ENCODE peak calls at places on chromosomes 12 and 14, in seven cellular contexts. D, Q, A, C, N, R and I are unnamed samples. For H3K4me1, the result is how much of the 10 kb centered on the place peaks cover.

GRCh38 chr12:116533343-116534248 is 25.6 kb upstream of the MAP1LC3B2 start:
- DNase-seq in N (peak), D (peak), R (peak), A (peak), Q (peak), C (peak), I (peak)

GRCh38 chr12:19894803-19895202 is 455.5 kb downstream of the AEBP2 start:
- DNase-seq in C (no peak), N (no peak), D (no peak), A (no peak), Q (no peak), R (no peak), I (peak)

GRCh38 chr12:113066806-113067400 is 10.4 kb downstream of the DTX1 start:
- DNase-seq in C (peak), Q (no peak), R (no peak), A (no peak), D (no peak), N (no peak), I (no peak)

GRCh38 chr12:24754690-24755638 is 193.9 kb downstream of the BCAT1 start:
- DNase-seq in Q (no peak), D (no peak), A (no peak), R (no peak), C (no peak), N (no peak), I (no peak)

GRCh38 chr12:124248862-124249825 is 45.7 kb upstream of the RFLNA start:
- DNase-seq in N (no peak), R (no peak), A (no peak), D (no peak), C (no peak), Q (no peak), I (no peak)

GRCh38 chr14:20624495-20625070 is 16.9 kb downstream of the OR6S1 start:
- DNase-seq in R (peak), D (peak), Q (no peak), N (peak), C (peak), A (no peak), I (peak)

GRCh38 chr12:94676011-94676709 is 25.8 kb upstream of the TMCC3 start:
- DNase-seq in C (peak), N (peak), R (peak), D (no peak), A (no peak), Q (peak), I (peak)

GRCh38 chr14:34863844-34864243 is 11.3 kb downstream of the BAZ1A start:
- DNase-seq in C (no peak), A (no peak), D (no peak), R (no peak), Q (no peak), N (no peak), I (no peak)

GRCh38 chr14:34081576-34082136 is 130.8 kb upstream of the EGLN3 start:
- DNase-seq in Q (no peak), A (no peak), C (peak), D (no peak), R (no peak), N (no peak), I (no peak)

GRCh38 chr12:76374395-76375020 is 26.3 kb upstream of the BBS10 start:
- DNase-seq in C (no peak), R (no peak), N (no peak), D (no peak), A (no peak), Q (no peak), I (no peak)

GRCh38 chr12:106673151-106673550 is 90.3 kb downstream of the RFX4 start:
- DNase-seq in C (no peak), A (peak), R (no peak), Q (no peak), D (no peak), N (no peak), I (no peak)

GRCh38 chr14:55745906-55746305 is 165.9 kb downstream of the KTN1 start:
- DNase-seq in Q (no peak), R (no peak), A (no peak), C (no peak), N (no peak), D (no peak), I (no peak)

GRCh38 chr14:70812124-70812818 is 3.0 kb upstream of the MAP3K9 start:
- DNase-seq in R (no peak), A (no peak), N (no peak), D (no peak), C (no peak), Q (no peak), I (no peak)

GRCh38 chr14:101876539-101876938 is 87.8 kb upstream of the DYNC1H1 start:
- DNase-seq in A (no peak), Q (peak), N (peak), C (peak), D (peak), R (peak), I (peak)

GRCh38 chr12:85244561-85244960 is 35.5 kb upstream of the ALX1 start:
- DNase-seq in D (no peak), N (no peak), Q (no peak), R (no peak), A (peak), C (no peak), I (no peak)

DNA sequence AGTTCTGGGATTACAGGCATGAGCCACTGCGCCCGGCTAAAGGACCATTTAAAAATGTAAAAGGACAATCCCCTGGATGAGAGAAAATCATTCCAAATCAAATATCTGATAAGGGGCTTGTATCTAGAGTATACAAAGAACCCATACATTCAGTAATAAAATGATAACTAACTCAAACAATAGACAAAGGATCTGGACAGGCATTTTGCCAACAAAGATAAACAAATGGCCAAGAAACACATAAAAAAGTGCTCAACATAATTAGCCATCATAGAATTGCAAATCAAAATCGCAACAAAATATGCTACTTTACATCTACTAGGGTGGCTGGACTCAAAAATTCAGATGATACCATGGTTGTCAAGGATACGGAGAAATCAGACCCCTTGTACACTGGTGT is 8.5 kb upstream of the BICD1 start:
- DNase-seq in D (no peak), Q (no peak), R (no peak), N (no peak), A (no peak), C (no peak), I (no peak)
- H3K4me1 ChIP-seq in D (under half), Q (under half), R (under half), N (under half), A (under half), C (under half), I (under half)

DNA sequence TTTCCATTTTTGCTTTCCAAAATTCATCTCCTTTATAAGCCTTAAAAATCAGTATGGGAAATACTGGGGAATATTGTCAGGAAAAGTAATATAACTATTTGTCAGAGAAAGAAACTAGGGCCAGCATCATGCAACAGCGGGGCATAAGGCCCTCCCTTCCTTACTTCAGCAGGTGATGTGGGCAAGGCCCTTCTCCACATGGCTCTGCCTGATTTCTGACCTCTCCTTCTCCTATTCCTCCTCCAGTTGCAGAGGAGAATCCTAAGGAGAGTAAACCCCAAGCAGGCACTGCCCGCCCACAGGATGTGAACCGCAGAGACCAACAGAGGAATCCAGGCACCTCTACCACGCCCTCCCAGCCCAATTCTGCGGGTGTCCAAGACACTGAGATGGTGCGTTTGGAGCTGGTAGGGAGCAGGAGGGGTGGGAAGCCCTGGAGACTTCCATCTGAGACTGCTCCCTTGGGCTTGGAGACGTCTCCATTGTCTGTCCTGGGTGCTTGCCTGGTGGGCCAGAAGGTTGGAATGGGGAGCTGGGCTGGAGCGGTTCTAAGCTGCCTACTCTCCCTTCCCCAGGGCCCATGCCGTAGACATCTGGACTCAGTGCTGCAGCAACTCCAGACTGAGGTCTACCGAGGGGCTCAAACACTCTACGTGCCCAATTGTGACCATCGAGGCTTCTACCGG is 2.7 kb upstream of the SOAT2 start:
- DNase-seq in A (no peak), R (peak), C (no peak), Q (no peak), D (no peak), N (no peak), I (no peak)
- H3K4me3 ChIP-seq in A (no peak), R (no peak), C (no peak), Q (no peak), D (no peak), N (no peak), I (no peak)

GRCh38 chr14:105440554-105440900 is 20.9 kb downstream of the MTA1 start:
- DNase-seq in C (no peak), D (no peak), N (no peak), R (no peak), A (no peak), Q (no peak), I (no peak)

GRCh38 chr14:105440992-105441391 is 21.4 kb downstream of the MTA1 start:
- DNase-seq in D (no peak), Q (no peak), C (no peak), A (no peak), N (no peak), R (no peak), I (no peak)

GRCh38 chr14:105439710-105440553 is 20.3 kb downstream of the MTA1 start:
- DNase-seq in A (no peak), R (no peak), N (no peak), D (no peak), Q (no peak), C (no peak), I (no peak)

GRCh38 chr14:105437723-105438500 is 18.3 kb downstream of the MTA1 start:
- DNase-seq in D (no peak), C (no peak), A (no peak), N (no peak), R (no peak), Q (no peak), I (no peak)

DNA sequence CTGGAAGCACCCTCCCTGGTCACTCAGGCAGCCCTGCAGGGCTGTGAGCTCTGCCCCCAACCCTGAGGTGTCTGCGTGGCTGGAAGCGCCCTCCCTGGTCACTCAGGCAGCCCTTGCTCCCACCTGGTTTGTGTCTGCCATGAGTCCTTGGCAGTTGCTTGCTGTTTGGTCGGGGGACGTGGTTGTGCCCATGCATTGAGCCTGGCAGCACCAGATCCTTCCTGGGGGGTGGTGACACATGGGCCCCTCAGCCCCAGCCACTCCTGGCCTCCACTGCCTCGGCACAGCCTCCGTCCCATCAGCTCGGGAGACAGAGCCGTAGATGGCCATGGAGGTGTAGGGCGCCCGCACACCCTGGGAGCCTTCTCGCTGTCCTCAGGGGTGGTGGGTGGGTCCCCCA is 19.6 kb downstream of the MTA1 start:
- DNase-seq in Q (no peak), D (no peak), C (no peak), N (no peak), R (no peak), A (no peak), I (no peak)
- H3K27ac ChIP-seq in Q (no peak), D (no peak), C (no peak), N (no peak), R (no peak), A (no peak), I (no peak)

GRCh38 chr12:122887817-122888212 is 8.1 kb downstream of the VPS37B start:
- DNase-seq in C (no peak), Q (no peak), D (no peak), N (no peak), R (no peak), A (no peak), I (no peak)

GRCh38 chr12:122886161-122886560 is 9.8 kb downstream of the VPS37B start:
- DNase-seq in C (no peak), A (no peak), Q (no peak), N (no peak), D (no peak), R (no peak), I (no peak)

GRCh38 chr12:122884860-122885259 is 11.1 kb downstream of the VPS37B start:
- DNase-seq in C (no peak), D (no peak), N (no peak), A (no peak), R (no peak), Q (no peak), I (no peak)

GRCh38 chr12:122888232-122888752 is 7.6 kb downstream of the VPS37B start:
- DNase-seq in Q (no peak), C (peak), D (peak), N (no peak), A (no peak), R (no peak), I (peak)

DNA sequence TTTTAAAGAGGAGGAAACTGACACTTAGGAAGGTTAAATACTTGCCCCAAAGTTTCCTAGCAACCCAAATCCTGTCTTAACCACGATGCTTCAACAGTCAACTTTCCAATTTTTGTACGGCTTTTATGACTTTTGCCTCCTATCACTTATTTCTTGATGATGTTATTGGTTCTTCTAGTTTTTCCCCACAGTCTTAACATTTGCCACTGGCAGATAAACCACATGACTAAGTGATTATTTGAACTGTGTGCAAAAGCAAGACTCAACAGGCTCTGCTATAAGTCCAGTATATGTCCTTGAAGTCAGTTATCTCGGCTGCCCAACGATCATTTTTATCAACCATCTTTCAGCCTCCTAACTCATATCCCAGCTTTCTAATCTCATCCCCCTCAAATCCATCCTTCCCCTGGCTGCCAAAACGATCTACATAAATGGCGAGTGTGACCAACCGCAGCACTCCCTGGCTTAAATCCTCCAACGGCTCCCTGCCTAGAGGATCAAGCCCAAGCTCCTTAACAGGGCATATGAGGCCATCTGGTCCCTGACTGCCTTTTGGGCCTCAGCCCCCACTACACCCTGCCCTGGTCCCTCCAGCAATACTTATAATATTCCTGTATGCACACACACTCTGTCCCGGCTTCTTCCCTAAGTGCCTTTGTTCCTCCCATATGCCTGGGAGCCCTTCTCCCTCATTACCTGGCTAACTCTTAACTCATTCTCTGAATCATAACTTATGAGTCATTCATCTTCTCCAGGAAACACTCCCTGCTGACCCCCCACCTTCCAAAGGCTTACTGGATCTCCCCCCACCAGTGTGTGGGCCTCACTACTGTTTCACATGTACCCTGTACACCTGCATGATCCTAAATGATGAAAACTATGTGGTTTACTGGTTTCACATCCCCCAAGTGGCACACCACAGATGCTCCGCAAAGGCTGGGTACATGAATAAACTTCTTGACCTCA is 8.8 kb downstream of the VPS37B start:
- DNase-seq in C (peak), D (no peak), Q (no peak), R (no peak), N (no peak), A (peak), I (no peak)
- H3K4me1 ChIP-seq in C (half or more), D (half or more), Q (under half), R (under half), N (half or more), A (under half), I (half or more)

DNA sequence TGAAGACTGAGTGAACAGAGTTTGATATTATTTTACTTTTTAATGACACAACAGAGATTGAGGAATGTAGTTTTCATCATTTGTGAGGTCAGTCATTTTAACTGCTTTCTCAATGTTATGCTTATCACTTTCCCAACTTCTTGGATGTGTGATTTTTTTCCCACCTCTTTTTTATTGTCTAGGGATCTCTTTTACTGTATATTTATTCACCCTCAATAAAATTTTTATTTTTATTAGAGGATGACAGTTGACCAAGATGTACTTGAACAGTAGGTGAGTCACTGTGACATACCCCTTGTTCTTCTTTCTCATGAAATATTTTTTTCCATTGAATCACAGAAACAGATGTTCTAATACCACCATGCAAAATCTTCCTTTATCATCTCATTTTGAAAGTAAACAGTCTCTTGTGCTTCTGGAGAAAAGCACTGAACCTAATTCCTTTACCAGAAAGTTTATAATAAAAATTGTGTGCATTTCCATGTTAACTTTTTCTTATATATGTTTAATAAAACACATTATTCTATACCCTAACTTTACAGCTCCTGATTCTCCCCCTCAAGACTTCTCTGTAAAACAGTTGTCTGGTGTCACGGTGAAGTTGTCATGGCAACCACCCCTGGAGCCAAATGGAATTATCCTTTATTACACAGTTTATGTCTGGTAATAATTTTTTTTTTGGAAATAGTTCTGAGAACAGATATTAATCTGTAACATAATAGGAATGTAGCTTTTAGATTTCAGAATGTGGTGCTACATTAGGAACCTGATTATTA is 65.9 kb downstream of the PTPRQ start:
- DNase-seq in D (no peak), C (no peak), R (no peak), A (peak), N (no peak), Q (no peak), I (no peak)
- H3K4me3 ChIP-seq in D (no peak), C (no peak), R (no peak), A (no peak), N (no peak), Q (no peak), I (no peak)